ENCODE peak calls at places on chromosomes 16 and 17, in nine cellular contexts. One of them, this sample, is unnamed.

GRCh38 chr16:11562411-11562810 is 24.3 kb downstream of the LITAF start:
- DNase-seq in pancreas: no peak
- DNase-seq in A549: no peak
- DNase-seq in fibroblast of the aortic adventitia: no peak
- DNase-seq in fibroblast of lung: no peak
- DNase-seq in left ventricle myocardium inferior: no peak
- DNase-seq in epithelial cell of esophagus: peak
- DNase-seq in cardiac fibroblast: no peak
- DNase-seq in HFF-Myc: no peak
- DNase-seq in this sample: no peak

GRCh38 chr16:61074324-61074723 is 961.9 kb downstream of the CDH8 start:
- DNase-seq in A549: no peak
- DNase-seq in fibroblast of the aortic adventitia: no peak
- DNase-seq in fibroblast of lung: no peak
- DNase-seq in left ventricle myocardium inferior: no peak
- DNase-seq in pancreas: no peak
- DNase-seq in cardiac fibroblast: no peak
- DNase-seq in HFF-Myc: no peak
- DNase-seq in epithelial cell of esophagus: no peak
- DNase-seq in this sample: no peak

GRCh38 chr16:50309527-50310307 is 43.4 kb downstream of the ADCY7 start:
- DNase-seq in A549: no peak
- DNase-seq in cardiac fibroblast: no peak
- DNase-seq in HFF-Myc: no peak
- DNase-seq in fibroblast of the aortic adventitia: no peak
- DNase-seq in left ventricle myocardium inferior: no peak
- DNase-seq in epithelial cell of esophagus: peak
- DNase-seq in fibroblast of lung: no peak
- DNase-seq in pancreas: no peak
- DNase-seq in this sample: no peak

GRCh38 chr17:69344939-69345338 is 18.0 kb upstream of the ABCA5 start:
- DNase-seq in cardiac fibroblast: peak
- DNase-seq in HFF-Myc: no peak
- DNase-seq in A549: peak
- DNase-seq in epithelial cell of esophagus: peak
- DNase-seq in pancreas: no peak
- DNase-seq in fibroblast of lung: peak
- DNase-seq in fibroblast of the aortic adventitia: no peak
- DNase-seq in left ventricle myocardium inferior: no peak
- DNase-seq in this sample: no peak

GRCh38 chr17:19327039-19327776 is 35.3 kb downstream of the B9D1 start:
- DNase-seq in fibroblast of lung: peak
- DNase-seq in pancreas: no peak
- DNase-seq in fibroblast of the aortic adventitia: peak
- DNase-seq in A549: peak
- DNase-seq in epithelial cell of esophagus: peak
- DNase-seq in HFF-Myc: no peak
- DNase-seq in left ventricle myocardium inferior: no peak
- DNase-seq in cardiac fibroblast: peak
- DNase-seq in this sample: peak

GRCh38 chr17:81386646-81387234 is 8.5 kb upstream of the BAHCC1 start:
- DNase-seq in cardiac fibroblast: no peak
- DNase-seq in A549: no peak
- DNase-seq in HFF-Myc: no peak
- DNase-seq in pancreas: peak
- DNase-seq in left ventricle myocardium inferior: peak
- DNase-seq in fibroblast of the aortic adventitia: no peak
- DNase-seq in epithelial cell of esophagus: no peak
- DNase-seq in fibroblast of lung: no peak
- DNase-seq in this sample: no peak

GRCh38 chr16:85327731-85328664 is 215.7 kb upstream of the CIBAR2 start:
- DNase-seq in fibroblast of lung: no peak
- DNase-seq in HFF-Myc: no peak
- DNase-seq in cardiac fibroblast: no peak
- DNase-seq in left ventricle myocardium inferior: no peak
- DNase-seq in pancreas: no peak
- DNase-seq in fibroblast of the aortic adventitia: no peak
- DNase-seq in A549: no peak
- DNase-seq in epithelial cell of esophagus: no peak
- DNase-seq in this sample: no peak

GRCh38 chr17:69869667-69870066 is 205.4 kb upstream of the KCNJ16 start:
- DNase-seq in fibroblast of the aortic adventitia: no peak
- DNase-seq in fibroblast of lung: no peak
- DNase-seq in A549: no peak
- DNase-seq in left ventricle myocardium inferior: no peak
- DNase-seq in cardiac fibroblast: no peak
- DNase-seq in epithelial cell of esophagus: no peak
- DNase-seq in pancreas: no peak
- DNase-seq in HFF-Myc: no peak
- DNase-seq in this sample: no peak

GRCh38 chr17:77729587-77729986 is 228.9 kb upstream of the TNRC6C start:
- DNase-seq in pancreas: no peak
- DNase-seq in epithelial cell of esophagus: no peak
- DNase-seq in cardiac fibroblast: no peak
- DNase-seq in fibroblast of lung: no peak
- DNase-seq in HFF-Myc: no peak
- DNase-seq in fibroblast of the aortic adventitia: no peak
- DNase-seq in A549: no peak
- DNase-seq in left ventricle myocardium inferior: no peak
- DNase-seq in this sample: no peak

GRCh38 chr16:26317885-26318284 is 626.1 kb downstream of the HS3ST4 start:
- DNase-seq in fibroblast of lung: no peak
- DNase-seq in left ventricle myocardium inferior: no peak
- DNase-seq in A549: no peak
- DNase-seq in HFF-Myc: no peak
- DNase-seq in cardiac fibroblast: no peak
- DNase-seq in epithelial cell of esophagus: no peak
- DNase-seq in fibroblast of the aortic adventitia: no peak
- DNase-seq in pancreas: no peak
- DNase-seq in this sample: no peak

GRCh38 chr17:17020821-17021193 is 21.4 kb upstream of the MPRIP start:
- DNase-seq in epithelial cell of esophagus: no peak
- DNase-seq in fibroblast of lung: no peak
- DNase-seq in pancreas: no peak
- DNase-seq in fibroblast of the aortic adventitia: no peak
- DNase-seq in cardiac fibroblast: no peak
- DNase-seq in HFF-Myc: no peak
- DNase-seq in A549: no peak
- DNase-seq in left ventricle myocardium inferior: no peak
- DNase-seq in this sample: no peak

GRCh38 chr16:56824335-56824734 is 40.7 kb upstream of the SLC12A3 start:
- DNase-seq in left ventricle myocardium inferior: peak
- DNase-seq in epithelial cell of esophagus: no peak
- DNase-seq in fibroblast of the aortic adventitia: no peak
- DNase-seq in HFF-Myc: no peak
- DNase-seq in cardiac fibroblast: peak
- DNase-seq in pancreas: no peak
- DNase-seq in A549: peak
- DNase-seq in fibroblast of lung: no peak
- DNase-seq in this sample: peak

GRCh38 chr16:50603206-50604064 is 55.2 kb downstream of the NKD1 start:
- DNase-seq in HFF-Myc: peak
- DNase-seq in epithelial cell of esophagus: peak
- DNase-seq in A549: no peak
- DNase-seq in left ventricle myocardium inferior: no peak
- DNase-seq in fibroblast of lung: peak
- DNase-seq in fibroblast of the aortic adventitia: peak
- DNase-seq in pancreas: no peak
- DNase-seq in cardiac fibroblast: peak
- DNase-seq in this sample: peak

GRCh38 chr17:78458739-78459335 is 80.4 kb downstream of the PGS1 start:
- DNase-seq in pancreas: no peak
- DNase-seq in A549: no peak
- DNase-seq in HFF-Myc: no peak
- DNase-seq in fibroblast of the aortic adventitia: no peak
- DNase-seq in epithelial cell of esophagus: no peak
- DNase-seq in cardiac fibroblast: no peak
- DNase-seq in left ventricle myocardium inferior: no peak
- DNase-seq in fibroblast of lung: no peak
- DNase-seq in this sample: no peak

GRCh38 chr16:86347916-86348555 is 162.3 kb upstream of the FOXF1 start:
- DNase-seq in pancreas: no peak
- DNase-seq in A549: no peak
- DNase-seq in HFF-Myc: no peak
- DNase-seq in fibroblast of lung: no peak
- DNase-seq in epithelial cell of esophagus: no peak
- DNase-seq in left ventricle myocardium inferior: no peak
- DNase-seq in cardiac fibroblast: no peak
- DNase-seq in fibroblast of the aortic adventitia: no peak
- DNase-seq in this sample: no peak

GRCh38 chr16:89502319-89502843 is 5.8 kb upstream of the SPG7 start:
- DNase-seq in fibroblast of lung: no peak
- DNase-seq in pancreas: peak
- DNase-seq in HFF-Myc: no peak
- DNase-seq in epithelial cell of esophagus: peak
- DNase-seq in A549: peak
- DNase-seq in left ventricle myocardium inferior: no peak
- DNase-seq in cardiac fibroblast: peak
- DNase-seq in fibroblast of the aortic adventitia: peak
- DNase-seq in this sample: no peak

GRCh38 chr17:76506408-76507328 is 5.4 kb upstream of the RHBDF2 start:
- DNase-seq in epithelial cell of esophagus: peak
- DNase-seq in A549: peak
- DNase-seq in fibroblast of lung: peak
- DNase-seq in fibroblast of the aortic adventitia: peak
- DNase-seq in cardiac fibroblast: peak
- DNase-seq in left ventricle myocardium inferior: peak
- DNase-seq in HFF-Myc: no peak
- DNase-seq in pancreas: peak
- DNase-seq in this sample: peak

GRCh38 chr17:35540589-35541404 is 3.3 kb upstream of the SLFN12L start:
- DNase-seq in fibroblast of lung: peak
- DNase-seq in fibroblast of the aortic adventitia: peak
- DNase-seq in pancreas: no peak
- DNase-seq in A549: no peak
- DNase-seq in epithelial cell of esophagus: peak
- DNase-seq in HFF-Myc: no peak
- DNase-seq in cardiac fibroblast: peak
- DNase-seq in left ventricle myocardium inferior: peak
- DNase-seq in this sample: peak
- H3K4me3 ChIP-seq in fibroblast of lung: peak
- H3K4me3 ChIP-seq in fibroblast of the aortic adventitia: no peak
- H3K4me3 ChIP-seq in pancreas: no peak
- H3K4me3 ChIP-seq in A549: peak
- H3K4me3 ChIP-seq in epithelial cell of esophagus: no peak
- H3K4me3 ChIP-seq in HFF-Myc: no peak
- H3K4me3 ChIP-seq in cardiac fibroblast: peak
- H3K4me3 ChIP-seq in left ventricle myocardium inferior: peak
- H3K4me3 ChIP-seq in this sample: no peak

DNA sequence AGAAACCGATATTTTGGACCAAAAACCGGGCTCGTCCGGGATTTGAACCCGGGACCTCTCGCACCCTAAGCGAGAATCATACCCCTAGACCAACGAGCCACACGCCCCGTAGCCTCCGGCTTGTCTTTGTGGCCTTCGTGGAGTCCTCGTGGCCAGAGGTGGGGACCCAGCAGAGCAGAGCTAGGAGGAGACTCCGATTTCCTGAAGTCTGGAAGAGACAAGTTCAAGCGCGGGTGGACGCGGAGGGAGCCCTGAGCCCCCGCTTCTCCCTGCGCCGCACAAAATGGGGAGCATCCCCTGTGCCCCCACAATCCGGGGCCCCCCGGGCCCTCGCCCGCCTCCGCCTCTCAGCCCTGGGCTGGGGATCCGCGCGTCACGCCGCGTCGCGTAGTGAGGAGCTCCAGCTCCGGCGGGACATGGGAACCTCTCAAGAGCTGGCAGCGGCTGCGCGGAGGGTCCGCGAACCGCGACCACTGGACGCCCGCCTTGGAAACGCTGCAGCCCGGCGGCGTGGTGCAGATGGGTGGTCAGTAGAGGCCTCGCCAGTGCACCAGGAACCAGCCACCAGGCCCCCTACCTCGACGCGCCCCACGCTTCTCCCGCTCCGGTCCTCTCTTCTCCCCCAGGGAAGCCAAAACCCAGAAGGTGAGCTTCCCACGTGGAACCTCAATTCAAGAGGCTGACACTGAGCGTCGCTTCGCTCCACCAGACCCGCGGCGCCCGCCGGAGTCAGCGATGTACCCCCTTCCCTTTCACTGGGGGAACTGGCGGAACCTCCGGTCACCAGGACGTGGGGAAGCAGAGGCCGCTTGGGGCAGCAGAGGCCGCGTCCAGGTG is 5.2 kb upstream of the OR1F1 start:
- DNase-seq in fibroblast of the aortic adventitia: peak
- DNase-seq in A549: peak
- DNase-seq in HFF-Myc: no peak
- DNase-seq in pancreas: peak
- DNase-seq in fibroblast of lung: peak
- DNase-seq in cardiac fibroblast: peak
- DNase-seq in epithelial cell of esophagus: peak
- DNase-seq in left ventricle myocardium inferior: no peak
- DNase-seq in this sample: peak
- TF ChIP-seq CTCF in fibroblast of the aortic adventitia: peak
- TF ChIP-seq CTCF in A549: no peak
- TF ChIP-seq CTCF in HFF-Myc: peak
- TF ChIP-seq CTCF in pancreas: peak
- TF ChIP-seq CTCF in fibroblast of lung: peak
- TF ChIP-seq CTCF in cardiac fibroblast: no peak
- TF ChIP-seq CTCF in epithelial cell of esophagus: peak
- TF ChIP-seq CTCF in left ventricle myocardium inferior: peak
- TF ChIP-seq CTCF in this sample: no peak

GRCh38 chr16:66511615-66512500 is 38.1 kb downstream of the TK2 start:
- DNase-seq in left ventricle myocardium inferior: no peak
- DNase-seq in fibroblast of the aortic adventitia: peak
- DNase-seq in pancreas: peak
- DNase-seq in fibroblast of lung: peak
- DNase-seq in A549: peak
- DNase-seq in cardiac fibroblast: peak
- DNase-seq in HFF-Myc: peak
- DNase-seq in epithelial cell of esophagus: peak
- DNase-seq in this sample: peak
- H3K4me3 ChIP-seq in left ventricle myocardium inferior: no peak
- H3K4me3 ChIP-seq in fibroblast of the aortic adventitia: no peak
- H3K4me3 ChIP-seq in pancreas: no peak
- H3K4me3 ChIP-seq in fibroblast of lung: no peak
- H3K4me3 ChIP-seq in A549: peak
- H3K4me3 ChIP-seq in cardiac fibroblast: no peak
- H3K4me3 ChIP-seq in HFF-Myc: no peak
- H3K4me3 ChIP-seq in epithelial cell of esophagus: no peak
- H3K4me3 ChIP-seq in this sample: no peak

DNA sequence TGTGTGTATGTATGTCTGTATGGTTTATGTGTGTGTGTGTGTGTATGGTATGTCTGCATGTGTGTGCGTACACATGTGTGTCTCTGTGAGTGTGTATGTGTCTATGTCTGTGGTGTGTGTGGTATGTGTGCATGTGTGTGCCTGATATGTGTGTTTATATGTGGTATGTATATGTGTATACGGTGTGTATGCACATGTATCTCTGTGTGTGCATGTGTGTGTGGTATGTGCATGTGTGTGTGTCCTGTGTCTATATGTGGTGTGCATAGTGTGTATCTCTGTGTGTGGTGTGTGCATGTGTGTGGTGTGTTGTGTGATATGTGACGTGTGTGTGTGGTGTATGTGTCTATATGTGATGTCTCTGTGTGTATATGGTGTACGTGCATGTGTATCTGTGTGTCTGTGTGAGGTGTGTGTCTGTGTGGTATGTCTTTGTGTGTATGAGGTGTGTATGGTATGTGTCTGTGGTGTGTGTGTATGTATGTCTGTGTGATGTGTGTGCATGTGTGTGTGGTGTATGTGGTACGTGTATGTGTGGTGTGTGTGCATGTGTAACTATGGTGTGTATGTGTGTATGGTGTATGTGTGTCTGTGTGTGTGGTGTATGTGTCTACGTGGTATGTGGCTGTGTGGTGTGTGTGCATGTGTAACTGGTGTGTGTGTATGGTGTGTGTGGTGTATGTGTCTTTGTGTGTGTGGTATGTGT is 164.3 kb upstream of the PLCG2 start:
- DNase-seq in fibroblast of the aortic adventitia: no peak
- DNase-seq in HFF-Myc: no peak
- DNase-seq in pancreas: no peak
- DNase-seq in epithelial cell of esophagus: no peak
- DNase-seq in fibroblast of lung: no peak
- DNase-seq in left ventricle myocardium inferior: no peak
- DNase-seq in A549: no peak
- DNase-seq in cardiac fibroblast: no peak
- DNase-seq in this sample: no peak
- TF ChIP-seq CTCF in fibroblast of the aortic adventitia: no peak
- TF ChIP-seq CTCF in HFF-Myc: no peak
- TF ChIP-seq CTCF in pancreas: no peak
- TF ChIP-seq CTCF in epithelial cell of esophagus: no peak
- TF ChIP-seq CTCF in fibroblast of lung: no peak
- TF ChIP-seq CTCF in left ventricle myocardium inferior: no peak
- TF ChIP-seq CTCF in A549: no peak
- TF ChIP-seq CTCF in cardiac fibroblast: no peak
- TF ChIP-seq CTCF in this sample: no peak

This sample was measured in fibroblast of mammary gland.